ENCODE peak calls at places on chromosomes 5 and 9, in six cellular contexts. L is Jurkat, Clone E6-1; S is lung microvascular endothelial cell; N is hepatic stellate cell; C is NCI-H2081; A is sigmoid colon. X is an unnamed sample.

GRCh38 chr5:134226441-134227192 is 744 bp upstream of the PPP2CA start:
- DNase-seq in S (peak), N (no peak), L (no peak), A (no peak), C (peak), X (no peak)

GRCh38 chr5:158135682-158136176 is 276.8 kb upstream of the CLINT1 start:
- DNase-seq in C (peak), N (no peak), S (no peak), L (no peak), A (no peak), X (no peak)

GRCh38 chr9:6896562-6896961 is 138.8 kb downstream of the KDM4C start:
- DNase-seq in S (peak), N (no peak), C (no peak), L (no peak), A (no peak), X (no peak)

GRCh38 chr5:168853972-168854371 is 274.8 kb upstream of the PANK3 start:
- DNase-seq in A (no peak), C (no peak), S (no peak), L (no peak), N (no peak), X (no peak)

GRCh38 chr9:126763130-126763764 is 41.6 kb upstream of the ZBTB43 start:
- DNase-seq in S (no peak), N (no peak), C (no peak), L (peak), A (no peak), X (no peak)

GRCh38 chr5:57335092-57335491 is 147.5 kb downstream of the ACTBL2 start:
- DNase-seq in S (peak), N (peak), A (no peak), C (no peak), L (no peak), X (no peak)

GRCh38 chr5:142600611-142601360 is 85.1 kb downstream of the FGF1 start:
- DNase-seq in L (no peak), N (no peak), S (peak), A (peak), C (no peak), X (no peak)

GRCh38 chr9:35820076-35820475 is 5.2 kb upstream of the HINT2 start:
- DNase-seq in C (no peak), N (peak), A (no peak), S (peak), L (no peak), X (no peak)

GRCh38 chr5:7398596-7399260 is 2.8 kb downstream of the ADCY2 start:
- DNase-seq in C (peak), L (no peak), A (no peak), S (no peak), N (no peak), X (no peak)

GRCh38 chr9:16680965-16681658 is 189.4 kb downstream of the BNC2 start:
- DNase-seq in S (peak), L (no peak), A (no peak), C (no peak), N (no peak), X (no peak)

GRCh38 chr9:122406264-122406890 is 35.6 kb downstream of the PTGS1 start:
- DNase-seq in N (no peak), S (no peak), C (no peak), L (no peak), A (no peak), X (no peak)

GRCh38 chr9:36721846-36722588 is 149.3 kb downstream of the MELK start:
- DNase-seq in N (no peak), A (no peak), S (peak), L (no peak), C (peak), X (no peak)

GRCh38 chr5:176736271-176736965 is 73.9 kb upstream of the UNC5A start:
- DNase-seq in N (no peak), A (peak), L (no peak), S (no peak), C (peak), X (no peak)

GRCh38 chr5:33905381-33905780 is 13.6 kb upstream of the ADAMTS12 start:
- DNase-seq in C (no peak), S (no peak), N (no peak), A (no peak), L (no peak), X (no peak)

GRCh38 chr9:105157178-105157583 is 87.3 kb upstream of the SLC44A1 start:
- DNase-seq in N (peak), C (peak), S (peak), A (peak), L (peak), X (peak)

GRCh38 chr9:70046274-70047070 is 2.8 kb downstream of the MAMDC2 start:
- DNase-seq in A (peak), S (peak), N (no peak), C (peak), L (no peak), X (no peak)

GRCh38 chr5:133453084-133453765 is 159.1 kb downstream of the FSTL4 start:
- DNase-seq in L (no peak), C (no peak), A (no peak), S (no peak), N (no peak), X (no peak)

GRCh38 chr9:134413890-134414731 is 87.9 kb downstream of the RXRA start:
- DNase-seq in L (no peak), A (peak), N (peak), S (peak), C (peak), X (peak)

GRCh38 chr9:2066312-2067273 is 51.4 kb downstream of the SMARCA2 start:
- DNase-seq in S (peak), L (peak), C (no peak), A (no peak), N (peak), X (no peak)

GRCh38 chr5:91162534-91163381 is 220.4 kb downstream of the ARRDC3 start:
- DNase-seq in N (peak), A (peak), L (no peak), C (no peak), S (peak), X (peak)

GRCh38 chr9:127788337-127789011 is 2.6 kb downstream of the CDK9 start:
- DNase-seq in S (no peak), L (no peak), A (no peak), C (no peak), N (no peak), X (no peak)

GRCh38 chr9:33170464-33171156 is 3.5 kb upstream of the B4GALT1 start:
- DNase-seq in S (peak), L (no peak), N (no peak), A (peak), C (peak), X (no peak)

GRCh38 chr5:56183507-56183906 is 49.6 kb downstream of the ANKRD55 start:
- DNase-seq in S (peak), L (no peak), A (no peak), C (no peak), N (peak), X (no peak)